ENCODE peak calls at places on chromosomes 2 and 18, in four cellular contexts. One of them, this sample, is unnamed.

GRCh38 chr18:55234366-55235093 is 275.3 kb upstream of the CCDC68 start:
- DNase-seq in GM12878: peak
- DNase-seq in HL-60: peak
- DNase-seq in K562: peak
- DNase-seq in this sample: no peak

GRCh38 chr2:71223767-71224333 is 3.1 kb downstream of the PAIP2B start:
- DNase-seq in K562: peak
- DNase-seq in HL-60: peak
- DNase-seq in GM12878: no peak
- DNase-seq in this sample: no peak

GRCh38 chr18:61676763-61677434 is 215.9 kb downstream of the RNF152 start:
- DNase-seq in GM12878: no peak
- DNase-seq in K562: no peak
- DNase-seq in HL-60: no peak
- DNase-seq in this sample: no peak

GRCh38 chr2:38432827-38433606 is 55.9 kb upstream of the ATL2 start:
- DNase-seq in K562: no peak
- DNase-seq in HL-60: peak
- DNase-seq in GM12878: no peak
- DNase-seq in this sample: no peak

GRCh38 chr2:96710985-96711384 is 28.9 kb downstream of the LMAN2L start:
- DNase-seq in GM12878: no peak
- DNase-seq in K562: peak
- DNase-seq in HL-60: no peak
- DNase-seq in this sample: no peak

GRCh38 chr2:226652388-226652787 is 147.2 kb downstream of the IRS1 start:
- DNase-seq in HL-60: no peak
- DNase-seq in GM12878: no peak
- DNase-seq in K562: no peak
- DNase-seq in this sample: no peak

GRCh38 chr18:69900941-69901340 is 46.7 kb downstream of the CD226 start:
- DNase-seq in HL-60: no peak
- DNase-seq in GM12878: no peak
- DNase-seq in K562: no peak
- DNase-seq in this sample: no peak

GRCh38 chr2:38073211-38074005 is 2.5 kb downstream of the CYP1B1 start:
- DNase-seq in GM12878: no peak
- DNase-seq in K562: no peak
- DNase-seq in HL-60: no peak
- DNase-seq in this sample: no peak

GRCh38 chr2:226683196-226683595 is 116.4 kb downstream of the IRS1 start:
- DNase-seq in K562: no peak
- DNase-seq in HL-60: no peak
- DNase-seq in GM12878: no peak
- DNase-seq in this sample: no peak

GRCh38 chr2:67465623-67466022 is 68.5 kb downstream of the ETAA1 start:
- DNase-seq in K562: no peak
- DNase-seq in GM12878: no peak
- DNase-seq in HL-60: no peak
- DNase-seq in this sample: no peak

GRCh38 chr2:205989291-205990071 is 96.5 kb downstream of the INO80D start:
- DNase-seq in GM12878: no peak
- DNase-seq in K562: no peak
- DNase-seq in HL-60: no peak
- DNase-seq in this sample: no peak

GRCh38 chr18:35616664-35617423 is 35.3 kb downstream of the GALNT1 start:
- DNase-seq in K562: peak
- DNase-seq in HL-60: peak
- DNase-seq in GM12878: peak
- DNase-seq in this sample: no peak

GRCh38 chr2:134104754-134105153 is 149.1 kb upstream of the MGAT5 start:
- DNase-seq in HL-60: no peak
- DNase-seq in GM12878: no peak
- DNase-seq in K562: no peak
- DNase-seq in this sample: no peak

GRCh38 chr18:14943967-14944636 is 196.1 kb downstream of the ANKRD30B start:
- DNase-seq in K562: no peak
- DNase-seq in GM12878: no peak
- DNase-seq in HL-60: no peak
- DNase-seq in this sample: no peak

GRCh38 chr2:99868260-99868659 is 274.1 kb downstream of the AFF3 start:
- DNase-seq in HL-60: no peak
- DNase-seq in K562: no peak
- DNase-seq in GM12878: no peak
- DNase-seq in this sample: no peak

GRCh38 chr18:2515408-2515807 is 55.9 kb downstream of the METTL4 start:
- DNase-seq in K562: no peak
- DNase-seq in HL-60: no peak
- DNase-seq in GM12878: no peak
- DNase-seq in this sample: no peak

GRCh38 chr2:601387-601698 is 75.9 kb downstream of the TMEM18 start:
- DNase-seq in GM12878: no peak
- DNase-seq in K562: no peak
- DNase-seq in HL-60: no peak
- DNase-seq in this sample: no peak

GRCh38 chr2:17306706-17307105 is 211.5 kb downstream of the RAD51AP2 start:
- DNase-seq in K562: no peak
- DNase-seq in GM12878: no peak
- DNase-seq in HL-60: no peak
- DNase-seq in this sample: no peak

GRCh38 chr2:5869871-5870375 is 177.7 kb downstream of the SOX11 start:
- DNase-seq in GM12878: no peak
- DNase-seq in K562: no peak
- DNase-seq in HL-60: no peak
- DNase-seq in this sample: no peak

GRCh38 chr2:136207030-136207623 is 89.2 kb upstream of the CXCR4 start:
- DNase-seq in HL-60: peak
- DNase-seq in K562: no peak
- DNase-seq in GM12878: peak
- DNase-seq in this sample: no peak

GRCh38 chr18:63336366-63337099 is 17.0 kb upstream of the BCL2 start:
- DNase-seq in K562: no peak
- DNase-seq in HL-60: no peak
- DNase-seq in GM12878: no peak
- DNase-seq in this sample: no peak

GRCh38 chr18:8800445-8800844 is 95.1 kb downstream of the MTCL1 start:
- DNase-seq in K562: no peak
- DNase-seq in HL-60: no peak
- DNase-seq in GM12878: no peak
- DNase-seq in this sample: no peak

GRCh38 chr2:180692322-180692721 is 288.1 kb upstream of the UBE2E3 start:
- DNase-seq in K562: no peak
- DNase-seq in HL-60: no peak
- DNase-seq in GM12878: no peak
- DNase-seq in this sample: no peak

GRCh38 chr18:48663931-48664847 is 125.4 kb downstream of the CTIF start:
- DNase-seq in K562: peak
- DNase-seq in HL-60: peak
- DNase-seq in GM12878: no peak
- DNase-seq in this sample: peak

GRCh38 chr2:127526142-127526939 is at the start of gene IWS1:
- DNase-seq in HL-60: peak
- DNase-seq in K562: peak
- DNase-seq in GM12878: peak
- DNase-seq in this sample: peak

GRCh38 chr18:78767648-78768071 is 212.0 kb upstream of the SALL3 start:
- DNase-seq in K562: no peak
- DNase-seq in HL-60: no peak
- DNase-seq in GM12878: no peak
- DNase-seq in this sample: no peak

GRCh38 chr18:67133669-67134068 is 382.9 kb downstream of the DSEL start:
- DNase-seq in HL-60: no peak
- DNase-seq in K562: no peak
- DNase-seq in GM12878: no peak
- DNase-seq in this sample: no peak

GRCh38 chr2:42856106-42856860 is 63.9 kb upstream of the HAAO start:
- DNase-seq in HL-60: no peak
- DNase-seq in GM12878: no peak
- DNase-seq in K562: no peak
- DNase-seq in this sample: no peak

GRCh38 chr18:67477522-67477921 is 39.0 kb downstream of the DSEL start:
- DNase-seq in GM12878: no peak
- DNase-seq in HL-60: no peak
- DNase-seq in K562: no peak
- DNase-seq in this sample: no peak

GRCh38 chr18:11324956-11325873 is 175.8 kb upstream of the PIEZO2 start:
- DNase-seq in K562: no peak
- DNase-seq in GM12878: peak
- DNase-seq in HL-60: no peak
- DNase-seq in this sample: peak

GRCh38 chr2:148044322-148044721 is 23.4 kb downstream of the MBD5 start:
- DNase-seq in HL-60: no peak
- DNase-seq in GM12878: no peak
- DNase-seq in K562: no peak
- DNase-seq in this sample: no peak

GRCh38 chr2:112724611-112725525 is 4.0 kb downstream of the NT5DC4 start:
- DNase-seq in K562: peak
- DNase-seq in HL-60: peak
- DNase-seq in GM12878: no peak
- DNase-seq in this sample: peak

GRCh38 chr2:66984864-66985263 is 412.3 kb upstream of the ETAA1 start:
- DNase-seq in HL-60: no peak
- DNase-seq in GM12878: no peak
- DNase-seq in K562: no peak
- DNase-seq in this sample: no peak

GRCh38 chr2:141911485-141912066 is 219.2 kb downstream of the LRP1B start:
- DNase-seq in K562: no peak
- DNase-seq in GM12878: no peak
- DNase-seq in HL-60: peak
- DNase-seq in this sample: no peak

GRCh38 chr18:8435376-8435775 is 173.9 kb upstream of the RAB12 start:
- DNase-seq in HL-60: no peak
- DNase-seq in K562: no peak
- DNase-seq in GM12878: no peak
- DNase-seq in this sample: no peak

GRCh38 chr2:235468978-235469694 is 24.7 kb upstream of the AGAP1 start:
- DNase-seq in GM12878: no peak
- DNase-seq in HL-60: no peak
- DNase-seq in K562: no peak
- DNase-seq in this sample: no peak
- TF ChIP-seq POLR2AphosphoS5 in GM12878: no peak
- TF ChIP-seq POLR2AphosphoS5 in HL-60: no peak
- TF ChIP-seq POLR2AphosphoS5 in K562: no peak
- TF ChIP-seq POLR2AphosphoS5 in this sample: no peak

DNA sequence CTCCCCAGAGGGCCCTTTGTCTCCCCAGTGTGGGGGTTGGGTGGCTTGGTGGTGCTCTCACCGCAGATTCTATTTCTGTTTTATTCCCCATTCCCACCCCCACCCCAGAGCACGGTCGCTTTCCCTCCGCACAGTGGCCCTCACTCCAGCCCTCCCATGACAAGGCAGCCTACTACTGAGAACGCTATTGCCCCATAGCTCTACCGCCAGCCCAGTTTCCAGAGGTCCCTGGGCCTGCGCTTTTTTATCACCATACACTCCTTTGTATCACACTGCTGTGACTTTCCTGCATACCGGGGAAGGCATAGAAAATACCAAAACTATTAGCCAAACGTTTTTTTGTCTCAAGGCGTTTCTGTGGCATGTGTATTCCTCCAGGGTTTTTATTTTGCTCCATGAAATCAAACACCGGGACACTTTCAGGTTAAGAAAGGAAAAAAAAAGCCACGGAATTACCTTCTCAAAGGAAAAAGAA is 1.4 kb downstream of the AMER3 start:
- DNase-seq in HL-60: no peak
- DNase-seq in K562: no peak
- DNase-seq in GM12878: no peak
- DNase-seq in this sample: no peak
- TF ChIP-seq SPI1 in HL-60: no peak
- TF ChIP-seq SPI1 in K562: no peak
- TF ChIP-seq SPI1 in GM12878: no peak
- TF ChIP-seq SPI1 in this sample: no peak

DNA sequence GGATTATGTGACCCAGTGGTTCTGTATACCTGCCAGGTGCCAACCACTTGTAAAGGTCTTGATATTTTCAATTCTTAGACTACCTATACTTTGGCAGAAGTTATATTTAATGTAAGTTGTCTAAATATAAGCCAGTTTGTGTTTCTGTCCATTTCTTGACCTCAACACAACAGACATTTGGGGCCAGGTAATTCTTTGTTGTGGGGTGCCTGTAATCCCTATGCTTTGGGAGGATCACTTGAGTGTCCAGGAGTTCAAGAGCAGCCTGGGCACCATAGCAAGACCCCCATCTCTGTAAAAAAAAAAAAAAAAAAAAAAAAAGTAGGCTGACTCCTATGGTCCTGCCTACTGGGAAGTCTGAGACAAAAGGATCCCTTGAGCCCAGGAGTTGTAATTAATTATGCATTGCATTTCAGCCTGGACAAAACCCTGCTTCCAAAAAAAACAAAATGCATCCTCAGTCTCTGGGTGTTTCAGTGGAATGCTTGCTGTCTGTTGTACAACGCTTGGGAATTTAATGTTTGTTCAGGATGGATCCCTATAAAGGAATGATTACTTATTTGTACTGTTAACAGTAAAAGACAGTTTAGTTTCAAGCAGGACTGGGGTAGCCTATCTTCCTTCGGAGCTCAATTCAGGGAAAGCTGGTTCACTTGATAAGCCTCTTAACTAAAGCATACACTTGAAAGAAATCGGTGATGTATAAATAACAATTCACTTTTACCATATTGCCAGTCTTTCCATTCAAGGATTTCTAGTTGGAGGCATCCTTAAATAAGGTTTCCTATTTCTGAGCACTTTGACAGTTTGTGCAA is 3.4 kb downstream of the RPS27A start:
- DNase-seq in K562: peak
- DNase-seq in GM12878: no peak
- DNase-seq in HL-60: no peak
- DNase-seq in this sample: no peak
- TF ChIP-seq POLR2AphosphoS5 in K562: peak
- TF ChIP-seq POLR2AphosphoS5 in GM12878: peak
- TF ChIP-seq POLR2AphosphoS5 in HL-60: peak
- TF ChIP-seq POLR2AphosphoS5 in this sample: no peak

GRCh38 chr18:73617981-73618380 is 529.7 kb downstream of the FBXO15 start:
- DNase-seq in K562: no peak
- DNase-seq in GM12878: no peak
- DNase-seq in HL-60: no peak
- DNase-seq in this sample: no peak

GRCh38 chr18:73613706-73614340 is 533.8 kb downstream of the FBXO15 start:
- DNase-seq in GM12878: no peak
- DNase-seq in K562: no peak
- DNase-seq in HL-60: no peak
- DNase-seq in this sample: no peak

GRCh38 chr18:73615506-73615905 is 532.1 kb downstream of the FBXO15 start:
- DNase-seq in GM12878: no peak
- DNase-seq in K562: no peak
- DNase-seq in HL-60: no peak
- DNase-seq in this sample: no peak

GRCh38 chr18:73614812-73615211 is 532.8 kb downstream of the FBXO15 start:
- DNase-seq in HL-60: no peak
- DNase-seq in GM12878: no peak
- DNase-seq in K562: no peak
- DNase-seq in this sample: no peak
- TF ChIP-seq SPI1 in HL-60: no peak
- TF ChIP-seq SPI1 in GM12878: no peak
- TF ChIP-seq SPI1 in K562: no peak
- TF ChIP-seq SPI1 in this sample: no peak

GRCh38 chr2:82001614-82002013 is 1697.1 kb upstream of the LRRTM1 start:
- DNase-seq in K562: no peak
- DNase-seq in GM12878: no peak
- DNase-seq in HL-60: no peak
- DNase-seq in this sample: no peak
- TF ChIP-seq POLR2AphosphoS5 in K562: no peak
- TF ChIP-seq POLR2AphosphoS5 in GM12878: no peak
- TF ChIP-seq POLR2AphosphoS5 in HL-60: no peak
- TF ChIP-seq POLR2AphosphoS5 in this sample: no peak

This sample was measured in GM12891.